ENCODE peak calls at places on chromosomes 6 and 20, in five cellular contexts. H, N, F, K and P are unnamed samples.

GRCh38 chr6:111540971-111541719 is 58.1 kb upstream of the REV3L start:
- DNase-seq in H (peak; percentile 20), N (no peak), F (no peak), K (no peak), P (no peak)

GRCh38 chr6:158559895-158560786 is at the start of gene TMEM181:
- DNase-seq in H (peak; percentile 67), N (peak; percentile 49), F (peak; percentile 89), K (peak; percentile 87), P (peak; percentile 89)

GRCh38 chr6:127963495-127963894 is 62.6 kb upstream of the THEMIS start:
- DNase-seq in H (no peak), N (no peak), F (no peak), K (no peak), P (no peak)

GRCh38 chr6:167549187-167549586 is 224.3 kb downstream of the TTLL2 start:
- DNase-seq in H (no peak), N (no peak), F (no peak), K (no peak), P (no peak)

GRCh38 chr6:4575724-4576123 is 200.5 kb upstream of the CDYL start:
- DNase-seq in H (peak; percentile 53), N (no peak), F (no peak), K (no peak), P (no peak)

GRCh38 chr20:63070771-63071540 is 64.2 kb upstream of the BHLHE23 start:
- DNase-seq in H (no peak), N (no peak), F (no peak), K (no peak), P (no peak)

GRCh38 chr6:101114703-101115102 is 233.6 kb upstream of the ASCC3 start:
- DNase-seq in H (peak; percentile 17), N (no peak), F (no peak), K (no peak), P (peak; percentile 10)

GRCh38 chr6:149286905-149287304 is 30.6 kb upstream of the TAB2 start:
- DNase-seq in H (no peak), N (no peak), F (no peak), K (no peak), P (no peak)

GRCh38 chr20:37539424-37539823 is 11.7 kb upstream of the BLCAP start:
- DNase-seq in H (no peak), N (no peak), F (no peak), K (no peak), P (no peak)

GRCh38 chr20:22684763-22685443 is 100.5 kb upstream of the FOXA2 start:
- DNase-seq in H (no peak), N (no peak), F (no peak), K (no peak), P (no peak)

GRCh38 chr20:11993886-11994466 is 76.3 kb downstream of the BTBD3 start:
- DNase-seq in H (no peak), N (no peak), F (no peak), K (no peak), P (no peak)

GRCh38 chr20:44389871-44390270 is 34.4 kb downstream of the HNF4A start:
- DNase-seq in H (no peak), N (no peak), F (no peak), K (no peak), P (no peak)

GRCh38 chr20:47922280-47922675 is 137.0 kb upstream of the SULF2 start:
- DNase-seq in H (peak; percentile 66), N (peak; percentile 92), F (no peak), K (no peak), P (no peak)

GRCh38 chr6:15441215-15441868 is 195.5 kb downstream of the JARID2 start:
- DNase-seq in H (peak; percentile 40), N (peak; percentile 69), F (peak; percentile 31), K (no peak), P (peak; percentile 56)

GRCh38 chr6:23302499-23302898 is 733.1 kb downstream of the HDGFL1 start:
- DNase-seq in H (no peak), N (no peak), F (no peak), K (no peak), P (no peak)

GRCh38 chr6:154329350-154330170 is 27.0 kb downstream of the IPCEF1 start:
- DNase-seq in H (no peak), N (no peak), F (no peak), K (no peak), P (no peak)

GRCh38 chr20:57790176-57790575 is 80.4 kb upstream of the PMEPA1 start:
- DNase-seq in H (no peak), N (no peak), F (no peak), K (no peak), P (no peak)

GRCh38 chr6:89009624-89010059 is 46.2 kb upstream of the RNGTT start:
- DNase-seq in H (no peak), N (no peak), F (no peak), K (no peak), P (no peak)

GRCh38 chr6:68638225-68638900 is 3.3 kb downstream of the ADGRB3 start:
- DNase-seq in H (no peak), N (no peak), F (no peak), K (no peak), P (peak; percentile 14)

GRCh38 chr6:131173680-131174079 is 38.4 kb downstream of the AKAP7 start:
- DNase-seq in H (peak; percentile 76), N (no peak), F (no peak), K (no peak), P (no peak)

GRCh38 chr6:125153541-125154183 is at the start of gene TPD52L1:
- DNase-seq in H (peak; percentile 62), N (peak; percentile 75), F (peak; percentile 39), K (peak; percentile 68), P (peak; percentile 81)

GRCh38 chr6:57252975-57253374 is 30.9 kb upstream of the RAB23 start:
- DNase-seq in H (peak; percentile 61), N (no peak), F (no peak), K (no peak), P (no peak)

GRCh38 chr6:56714273-56714672 is 71.6 kb upstream of the DST start:
- DNase-seq in H (no peak), N (peak; percentile 61), F (no peak), K (no peak), P (no peak)

GRCh38 chr6:121823437-121823851 is 388.0 kb downstream of the GJA1 start:
- DNase-seq in H (peak; percentile 87), N (no peak), F (no peak), K (no peak), P (no peak)

GRCh38 chr6:21753571-21754108 is 160.1 kb downstream of the SOX4 start:
- DNase-seq in H (peak; percentile 98), N (no peak), F (no peak), K (no peak), P (no peak)

GRCh38 chr6:170542031-170542719 is 10.9 kb downstream of the PSMB1 start:
- DNase-seq in H (no peak), N (no peak), F (no peak), K (no peak), P (no peak)

GRCh38 chr6:76701610-76702009 is 629.1 kb upstream of the IMPG1 start:
- DNase-seq in H (no peak), N (no peak), F (no peak), K (no peak), P (no peak)

GRCh38 chr20:57384953-57385761 is 6.0 kb upstream of the RBM38 start:
- DNase-seq in H (no peak), N (no peak), F (no peak), K (no peak), P (no peak)

GRCh38 chr6:42368156-42368555 is 83.6 kb downstream of the TRERF1 start:
- DNase-seq in H (no peak), N (no peak), F (peak; percentile 74), K (peak; percentile 73), P (no peak)

GRCh38 chr20:49594143-49594928 is 26.4 kb upstream of the PTGIS start:
- DNase-seq in H (peak; percentile 74), N (peak; percentile 100), F (no peak), K (peak; percentile 76), P (peak; percentile 48)

GRCh38 chr20:62900692-62901584 is 25.4 kb downstream of the DIDO1 start:
- DNase-seq in H (no peak), N (peak; percentile 82), F (no peak), K (no peak), P (no peak)

GRCh38 chr6:133889557-133890301 is 816 bp downstream of the TCF21 start:
- DNase-seq in H (no peak), N (no peak), F (no peak), K (no peak), P (no peak)

GRCh38 chr6:133893324-133893692 is 4.4 kb downstream of the TCF21 start:
- DNase-seq in H (no peak), N (no peak), F (no peak), K (no peak), P (no peak)

GRCh38 chr6:133890941-133891813 is 2.3 kb downstream of the TCF21 start:
- DNase-seq in H (no peak), N (no peak), F (no peak), K (no peak), P (peak; percentile 26)

GRCh38 chr6:133892444-133893323 is 3.8 kb downstream of the TCF21 start:
- DNase-seq in H (no peak), N (no peak), F (no peak), K (no peak), P (no peak)

DNA sequence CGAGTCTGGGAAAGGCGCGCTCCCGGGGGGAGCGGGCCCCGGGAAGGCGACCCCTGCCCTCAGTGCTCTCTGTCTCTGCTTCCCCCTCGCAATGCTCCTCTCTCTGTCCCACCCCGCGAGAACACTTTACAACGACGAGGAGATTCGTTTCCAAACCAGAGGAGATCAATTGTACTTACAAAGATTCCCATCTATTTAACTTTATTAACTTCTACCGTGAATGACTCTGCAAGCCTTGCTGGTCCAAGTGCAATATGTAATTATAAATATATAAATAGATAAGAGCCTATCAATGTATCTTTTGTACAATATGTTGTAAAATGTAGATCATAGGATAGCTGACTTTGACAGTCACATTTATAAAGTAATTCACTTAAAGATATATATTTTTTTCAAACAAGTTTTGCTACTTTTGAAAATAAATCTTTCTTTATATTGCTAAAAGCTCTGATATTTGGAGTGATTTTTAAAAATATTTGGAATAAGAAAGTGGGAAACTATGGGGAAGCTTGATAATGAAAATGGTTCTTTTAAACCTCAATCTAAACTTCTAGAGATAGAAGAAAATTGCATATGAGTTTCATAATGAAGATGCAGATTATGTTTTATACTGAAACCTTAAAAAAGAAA is 3.0 kb downstream of the TCF21 start:
- DNase-seq in H (no peak), N (peak; percentile 17), F (no peak), K (no peak), P (no peak)
- H3K27me3 ChIP-seq in H (peaks cover 99% of the 10 kb centered on the region), N (no peaks in the 10 kb centered on the region), F (peaks cover 46% of the 10 kb centered on the region), K (peaks cover 14% of the 10 kb centered on the region), P (no peaks in the 10 kb centered on the region)

DNA sequence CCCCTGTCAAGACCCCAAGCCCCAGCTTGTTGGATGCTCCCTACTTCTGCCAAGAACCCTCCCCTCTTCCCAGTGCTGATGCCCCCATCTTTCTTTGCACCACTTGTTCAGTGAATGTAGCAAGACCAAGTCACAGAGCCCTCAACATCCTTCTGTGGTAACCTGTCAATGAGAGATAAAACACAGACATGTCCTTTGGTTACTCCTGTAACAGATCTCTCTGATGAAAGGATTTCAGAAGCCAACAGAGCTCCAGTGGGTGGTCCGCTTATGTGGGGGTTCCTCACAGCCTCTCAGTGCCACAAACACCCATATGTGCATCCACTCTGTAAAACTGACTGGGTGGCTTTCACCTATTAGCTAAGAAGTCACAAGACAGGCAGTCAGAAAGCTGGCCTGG is 93.2 kb upstream of the CST7 start:
- DNase-seq in H (no peak), N (no peak), F (no peak), K (no peak), P (no peak)
- H3K9me3 ChIP-seq in H (peaks cover 2% of the 10 kb centered on the region), N (peaks cover 8% of the 10 kb centered on the region), F (no peaks in the 10 kb centered on the region), K (no peaks in the 10 kb centered on the region), P (no peaks in the 10 kb centered on the region)

GRCh38 chr20:59942245-59942644 is 2.1 kb downstream of the FAM217B start:
- DNase-seq in H (no peak), N (no peak), F (no peak), K (no peak), P (no peak)
- H3K4me1 ChIP-seq in H (peaks cover 15% of the 10 kb centered on the region), N (peaks cover 46% of the 10 kb centered on the region), F (peaks cover 22% of the 10 kb centered on the region), K (peaks cover 17% of the 10 kb centered on the region), P (peaks cover 53% of the 10 kb centered on the region)

GRCh38 chr6:109344226-109344625 is 38.0 kb downstream of the CD164 start:
- DNase-seq in H (no peak), N (peak; percentile 86), F (no peak), K (no peak), P (no peak)
- H3K27me3 ChIP-seq in H (no peaks in the 10 kb centered on the region), N (no peaks in the 10 kb centered on the region), F (no peaks in the 10 kb centered on the region), K (no peaks in the 10 kb centered on the region), P (peaks cover 4% of the 10 kb centered on the region)